ENCODE peak calls at places on chromosomes 7 and 10, in five cellular contexts. S is mammary epithelial cell; Q is MM.1S; G is right lobe of liver; M is CD4-positive, CD25-positive, alpha-beta regulatory T cell. X is an unnamed sample.

GRCh38 chr10:113047963-113048781 is 98.1 kb downstream of the TCF7L2 start:
- DNase-seq in G (no peak), S (peak; percentile 75), M (no peak), Q (no peak), X (no peak)

GRCh38 chr10:124325998-124326636 is 92.6 kb downstream of the OAT start:
- DNase-seq in S (no peak), M (no peak), G (no peak), Q (no peak), X (no peak)

GRCh38 chr7:43700059-43700501 is 29.2 kb downstream of the COA1 start:
- DNase-seq in Q (peak; percentile 60), G (no peak), M (no peak), S (peak; percentile 46), X (peak; percentile 40)

GRCh38 chr10:129845081-129845823 is 118.8 kb downstream of the EBF3 start:
- DNase-seq in S (no peak), Q (no peak), G (no peak), M (no peak), X (no peak)

GRCh38 chr7:80151274-80151665 is 16.6 kb downstream of the GNAI1 start:
- DNase-seq in S (peak; percentile 87), G (no peak), Q (peak; percentile 50), M (no peak), X (no peak)

GRCh38 chr10:125231116-125231812 is 70.9 kb upstream of the CTBP2 start:
- DNase-seq in G (no peak), Q (no peak), M (no peak), S (peak; percentile 84), X (peak; percentile 84)

GRCh38 chr10:103911021-103911459 is 6.9 kb downstream of the STN1 start:
- DNase-seq in G (no peak), S (no peak), M (peak; percentile 32), Q (peak; percentile 57), X (no peak)

GRCh38 chr7:111364413-111364812 is 197.9 kb downstream of the IMMP2L start:
- DNase-seq in Q (no peak), G (no peak), S (peak; percentile 94), M (no peak), X (peak; percentile 48)

GRCh38 chr7:80098795-80099194 is 35.8 kb upstream of the GNAI1 start:
- DNase-seq in G (no peak), M (no peak), Q (no peak), S (no peak), X (no peak)

GRCh38 chr10:132146271-132146671 is 40.5 kb upstream of the DPYSL4 start:
- DNase-seq in Q (no peak), G (peak; percentile 13), S (no peak), M (no peak), X (no peak)

GRCh38 chr10:78405231-78405630 is 371.6 kb downstream of the RPS24 start:
- DNase-seq in S (no peak), M (no peak), Q (no peak), G (no peak), X (no peak)

GRCh38 chr10:96556003-96556402 is 30.8 kb downstream of the TM9SF3 start:
- DNase-seq in Q (peak; percentile 15), G (no peak), M (no peak), S (no peak), X (no peak)

GRCh38 chr10:12041766-12042408 is 722 bp downstream of the UPF2 start:
- DNase-seq in Q (peak; percentile 57), S (peak; percentile 45), G (peak; percentile 24), M (no peak), X (no peak)

GRCh38 chr10:31526681-31527080 is 207.7 kb downstream of the ZEB1 start:
- DNase-seq in G (no peak), Q (no peak), S (no peak), M (no peak), X (no peak)

GRCh38 chr7:2932761-2933251 is 88.7 kb upstream of the GNA12 start:
- DNase-seq in G (peak; percentile 8), Q (no peak), S (no peak), M (no peak), X (no peak)

DNA sequence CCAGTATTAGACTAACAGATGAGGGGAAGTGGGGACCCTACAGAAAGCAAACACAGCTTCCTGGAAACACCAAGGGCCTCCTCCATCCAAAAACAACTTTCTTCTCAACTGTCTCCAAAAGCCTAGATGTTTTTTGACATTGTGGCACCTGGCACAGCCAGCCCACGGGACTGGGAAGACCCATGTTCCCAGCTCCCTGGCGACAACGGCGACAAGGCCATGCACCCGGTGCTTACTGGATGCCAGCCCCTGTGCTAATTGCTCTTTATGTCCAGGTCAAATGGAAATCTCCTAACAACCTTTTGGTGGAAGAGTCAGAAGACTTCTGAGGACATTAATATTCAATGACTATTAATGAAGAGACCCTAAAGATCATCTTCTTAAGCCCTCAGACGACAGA is 7.1 kb downstream of the FGFR2 start:
- DNase-seq in G (no peak), M (no peak), Q (no peak), S (no peak), X (no peak)
- H3K4me3 ChIP-seq in G (no peak overlapping the region), M (no peak overlapping the region), Q (no peak overlapping the region), S (no peak overlapping the region), X (no peak overlapping the region)

DNA sequence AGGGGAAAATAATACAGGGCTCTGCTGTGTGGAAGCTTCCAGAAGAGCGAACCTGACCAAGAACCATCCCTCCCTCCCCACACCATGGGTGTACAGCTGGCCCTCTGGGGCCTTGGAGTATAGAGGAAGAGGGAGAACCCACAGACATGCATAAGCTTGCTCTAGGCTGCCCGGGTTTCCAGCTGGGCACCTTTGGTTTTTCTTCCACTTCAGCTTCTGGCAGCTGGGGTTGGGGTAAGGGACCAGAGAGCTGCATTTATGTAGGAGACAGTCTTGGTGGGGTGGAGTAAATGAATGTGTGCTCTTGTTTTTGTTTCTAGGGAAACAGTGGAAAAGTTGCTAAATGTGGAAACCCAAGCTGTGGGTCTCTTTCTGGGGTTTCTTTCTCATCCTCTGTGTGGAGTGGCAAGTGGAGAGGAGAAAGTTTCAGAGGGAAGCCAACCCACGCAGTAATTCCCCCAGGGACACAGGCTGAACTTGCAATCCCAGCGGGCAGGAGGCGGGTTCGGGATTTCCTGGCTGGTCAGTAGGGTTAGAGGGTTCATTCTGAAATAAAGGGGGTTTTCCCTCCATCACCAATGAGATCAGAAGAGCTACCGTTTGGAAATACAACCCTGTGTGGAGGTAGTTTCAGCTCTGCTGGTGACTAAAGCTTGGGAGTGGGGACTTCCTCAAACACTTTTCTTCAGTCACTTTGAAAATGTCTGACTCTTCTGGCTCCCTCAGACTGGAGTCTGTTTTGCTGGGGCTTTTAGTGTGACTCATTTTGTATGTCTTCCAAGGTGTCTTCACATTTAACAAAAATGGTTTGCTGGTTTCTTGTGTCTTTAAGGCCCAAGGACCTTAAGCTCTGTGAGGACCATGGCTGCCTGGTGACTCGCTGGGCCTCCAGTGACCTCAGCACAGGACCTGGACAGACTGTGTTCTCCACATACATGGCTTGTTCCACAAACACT is 22.2 kb upstream of the SRGN start:
- DNase-seq in Q (no peak), M (no peak), G (no peak), S (peak; percentile 87), X (peak; percentile 80)
- H3K4me3 ChIP-seq in Q (no peak overlapping the region), M (no peak overlapping the region), G (no peak overlapping the region), S (no peak overlapping the region), X (no peak overlapping the region)

GRCh38 chr10:93494494-93494893 is 1.9 kb upstream of the CEP55 start:
- DNase-seq in Q (no peak), G (no peak), S (no peak), M (no peak), X (no peak)

GRCh38 chr10:93495654-93496321 is 624 bp upstream of the CEP55 start:
- DNase-seq in G (peak; percentile 33), S (peak; percentile 41), Q (no peak), M (no peak), X (no peak)

GRCh38 chr10:93501650-93502049 is 5.2 kb downstream of the CEP55 start:
- DNase-seq in S (no peak), M (no peak), G (no peak), Q (no peak), X (no peak)

GRCh38 chr10:93496322-93497041 is at the start of gene CEP55:
- DNase-seq in S (peak; percentile 95), G (peak; percentile 97), Q (peak; percentile 95), M (peak; percentile 94), X (peak; percentile 70)

GRCh38 chr10:93498196-93498595 is 1.8 kb downstream of the CEP55 start:
- DNase-seq in G (no peak), Q (no peak), M (no peak), S (no peak), X (no peak)
- H3K4me3 ChIP-seq in G (no peak overlapping the region), Q (no peak overlapping the region), M (peak overlapping the region; percentile 66), S (peak overlapping the region; percentile 24), X (no peak overlapping the region)

GRCh38 chr10:117002206-117002605 is 2.8 kb downstream of the SHTN1 start:
- DNase-seq in S (no peak), M (no peak), Q (no peak), G (no peak), X (no peak)
- H3K4me3 ChIP-seq in S (no peak overlapping the region), M (no peak overlapping the region), Q (no peak overlapping the region), G (no peak overlapping the region), X (no peak overlapping the region)

GRCh38 chr10:28020080-28020860 is 21.4 kb upstream of the ODAD2 start:
- DNase-seq in M (no peak), Q (no peak), S (no peak), G (no peak), X (peak; percentile 21)
- H3K4me3 ChIP-seq in M (no peak overlapping the region), Q (no peak overlapping the region), S (no peak overlapping the region), G (no peak overlapping the region), X (no peak overlapping the region)

GRCh38 chr7:155001756-155002410 is 1.0 kb downstream of the PAXIP1 start:
- DNase-seq in M (no peak), Q (no peak), S (peak; percentile 16), G (no peak), X (no peak)
- H3K4me3 ChIP-seq in M (peak overlapping the region; percentile 69), Q (peak overlapping the region; percentile 67), S (peak overlapping the region; percentile 99), G (peak overlapping the region; percentile 97), X (peak overlapping the region; percentile 67)

DNA sequence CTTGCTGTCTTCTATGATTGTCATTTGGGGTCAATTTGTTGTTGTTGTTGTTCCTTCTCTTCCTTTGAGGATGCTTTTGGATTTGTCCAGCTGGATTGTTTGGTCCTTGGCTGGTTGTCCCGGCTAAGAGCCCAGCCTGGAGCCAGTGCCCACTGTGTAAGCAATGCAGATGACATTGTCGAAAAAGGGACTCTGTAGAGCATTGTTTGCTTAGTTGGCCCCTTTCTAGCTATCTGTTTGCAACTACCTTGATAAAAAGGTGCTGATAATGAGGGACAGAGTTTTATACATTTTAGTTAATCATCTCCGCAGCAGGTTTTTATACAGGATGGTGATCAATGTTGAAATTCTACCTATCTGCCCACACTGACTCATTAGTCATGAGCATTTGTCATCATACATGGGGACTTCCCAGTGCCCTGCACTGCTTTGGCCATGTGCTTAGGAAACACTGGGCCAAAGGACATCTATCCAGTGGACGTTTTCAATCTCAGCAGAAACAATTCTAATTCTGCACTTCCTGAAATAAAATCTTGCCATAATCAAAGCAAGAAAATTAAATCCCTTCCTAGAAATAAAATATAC is 311.9 kb downstream of the GRM8 start:
- DNase-seq in M (no peak), S (no peak), G (peak; percentile 44), Q (no peak), X (no peak)
- H3K4me3 ChIP-seq in M (no peak overlapping the region), S (no peak overlapping the region), G (no peak overlapping the region), Q (no peak overlapping the region), X (no peak overlapping the region)

GRCh38 chr7:21429786-21430574 is 2.1 kb downstream of the SP4 start:
- DNase-seq in M (no peak), G (no peak), S (no peak), Q (no peak), X (no peak)
- H3K4me3 ChIP-seq in M (peak overlapping the region; percentile 80), G (no peak overlapping the region), S (no peak overlapping the region), Q (no peak overlapping the region), X (no peak overlapping the region)

GRCh38 chr7:112453505-112454171 is 3.4 kb downstream of the IFRD1 start:
- DNase-seq in Q (no peak), S (peak; percentile 40), G (no peak), M (no peak), X (no peak)
- H3K4me3 ChIP-seq in Q (no peak overlapping the region), S (peak overlapping the region; percentile 96), G (peak overlapping the region; percentile 1), M (peak overlapping the region; percentile 90), X (no peak overlapping the region)